ENCODE peak calls at places on chromosomes 3 and 15, in four cellular contexts. S is aorta, N is NCI-H1105, F is GM04503. W is an unnamed sample.

GRCh38 chr3:57091874-57092273 is 31.4 kb downstream of the SPATA12 start:
- DNase-seq in S (no peak), N (no peak), F (no peak), W (no peak)

GRCh38 chr3:58242340-58242739 is 4.7 kb downstream of the ABHD6 start:
- DNase-seq in F (no peak), S (no peak), N (no peak), W (no peak)

GRCh38 chr3:141952611-141953010 is 76.2 kb downstream of the ATP1B3 start:
- DNase-seq in S (no peak), F (no peak), N (no peak), W (no peak)

GRCh38 chr15:66389098-66389858 is 2.6 kb downstream of the MAP2K1 start:
- DNase-seq in N (no peak), F (no peak), S (no peak), W (no peak)

GRCh38 chr3:62098646-62099365 is 274.5 kb downstream of the FEZF2 start:
- DNase-seq in S (no peak), F (peak), N (no peak), W (no peak)

GRCh38 chr3:38723569-38724391 is 74.3 kb upstream of the SCN5A start:
- DNase-seq in F (no peak), S (no peak), N (no peak), W (no peak)

GRCh38 chr15:99343836-99344551 is 92.7 kb downstream of the LRRC28 start:
- DNase-seq in N (no peak), S (peak), F (no peak), W (no peak)

GRCh38 chr15:51803961-51804360 is 25.5 kb upstream of the TMOD3 start:
- DNase-seq in F (no peak), N (no peak), S (no peak), W (no peak)

GRCh38 chr15:60353245-60353940 is 44.4 kb downstream of the ANXA2 start:
- DNase-seq in S (no peak), N (no peak), F (no peak), W (no peak)

GRCh38 chr3:184786271-184787010 is 25.5 kb upstream of the VPS8 start:
- DNase-seq in F (peak), S (peak), N (no peak), W (no peak)

GRCh38 chr3:181919375-181919774 is 207.7 kb downstream of the SOX2 start:
- DNase-seq in N (no peak), F (no peak), S (no peak), W (no peak)